ENCODE peak calls at places on chromosomes 6 and 20, in ten cellular contexts. O is uterus; T is neuronal stem cell; L is right cardiac atrium; V is CD8-positive, alpha-beta memory T cell; B is fibroblast of lung; F is mucosa of descending colon; Z is HepG2; J is effector memory CD4-positive, alpha-beta T cell; S is CD8-positive, alpha-beta T cell. G is an unnamed sample.

GRCh38 chr6:141675957-141676356 is 456.8 kb upstream of the GJE1 start:
- DNase-seq in O (no peak), T (no peak), L (no peak), V (no peak), B (peak; percentile 15), F (no peak), Z (no peak), J (no peak), S (no peak), G (no peak)

GRCh38 chr6:158556113-158556512 is 3.8 kb upstream of the TMEM181 start:
- DNase-seq in O (no peak), T (no peak), L (no peak), V (no peak), B (no peak), F (no peak), Z (no peak), J (no peak), S (no peak), G (no peak)

GRCh38 chr20:59631751-59632380 is 27.5 kb downstream of the PHACTR3 start:
- DNase-seq in O (no peak), T (no peak), L (no peak), V (no peak), B (no peak), F (no peak), Z (no peak), J (no peak), S (no peak), G (no peak)

GRCh38 chr20:56630086-56630493 is 984 bp downstream of the TFAP2C start:
- DNase-seq in O (no peak), T (peak; percentile 76), L (peak; percentile 66), V (no peak), B (peak; percentile 72), F (peak; percentile 74), Z (no peak), J (no peak), S (no peak), G (no peak)

GRCh38 chr6:144548525-144548924 is 263.4 kb downstream of the UTRN start:
- DNase-seq in O (no peak), T (no peak), L (no peak), V (no peak), B (no peak), F (no peak), Z (no peak), J (no peak), S (no peak), G (no peak)

GRCh38 chr6:7546832-7547714 is 5.6 kb downstream of the DSP start:
- DNase-seq in O (no peak), T (no peak), L (no peak), V (no peak), B (no peak), F (peak; percentile 45), Z (no peak), J (no peak), S (no peak), G (no peak)

GRCh38 chr20:15122613-15123012 is 785.2 kb upstream of the FLRT3 start:
- DNase-seq in O (no peak), T (no peak), L (no peak), V (no peak), B (no peak), F (no peak), Z (no peak), J (no peak), S (no peak), G (no peak)

GRCh38 chr6:107320126-107320525 is 139.2 kb downstream of the PDSS2 start:
- DNase-seq in O (no peak), T (no peak), L (no peak), V (no peak), B (peak; percentile 70), F (no peak), Z (no peak), J (no peak), S (no peak), G (no peak)

GRCh38 chr6:17138033-17138432 is 36.2 kb downstream of the STMND1 start:
- DNase-seq in O (no peak), T (no peak), L (no peak), V (no peak), B (no peak), F (no peak), Z (no peak), J (no peak), S (no peak), G (no peak)
- H3K9me3 ChIP-seq in O (no peaks in the 10 kb centered on the region), T (peaks cover 5% of the 10 kb centered on the region), L (no peaks in the 10 kb centered on the region), V (no peaks in the 10 kb centered on the region), B (no peaks in the 10 kb centered on the region), F (peaks cover 15% of the 10 kb centered on the region), Z (no peaks in the 10 kb centered on the region), J (no peaks in the 10 kb centered on the region), S (no peaks in the 10 kb centered on the region), G (no peaks in the 10 kb centered on the region)

GRCh38 chr20:30599990-30600389 is 657.5 kb upstream of the DEFB115 start:
- DNase-seq in O (no peak), T (no peak), L (no peak), V (no peak), B (no peak), F (no peak), Z (no peak), J (no peak), S (no peak), G (no peak)
- H3K9me3 ChIP-seq in O (no peaks in the 10 kb centered on the region), T (no peaks in the 10 kb centered on the region), L (no peaks in the 10 kb centered on the region), V (no peaks in the 10 kb centered on the region), B (no peaks in the 10 kb centered on the region), F (no peaks in the 10 kb centered on the region), Z (peaks cover 8% of the 10 kb centered on the region), J (no peaks in the 10 kb centered on the region), S (no peaks in the 10 kb centered on the region), G (no peaks in the 10 kb centered on the region)

DNA sequence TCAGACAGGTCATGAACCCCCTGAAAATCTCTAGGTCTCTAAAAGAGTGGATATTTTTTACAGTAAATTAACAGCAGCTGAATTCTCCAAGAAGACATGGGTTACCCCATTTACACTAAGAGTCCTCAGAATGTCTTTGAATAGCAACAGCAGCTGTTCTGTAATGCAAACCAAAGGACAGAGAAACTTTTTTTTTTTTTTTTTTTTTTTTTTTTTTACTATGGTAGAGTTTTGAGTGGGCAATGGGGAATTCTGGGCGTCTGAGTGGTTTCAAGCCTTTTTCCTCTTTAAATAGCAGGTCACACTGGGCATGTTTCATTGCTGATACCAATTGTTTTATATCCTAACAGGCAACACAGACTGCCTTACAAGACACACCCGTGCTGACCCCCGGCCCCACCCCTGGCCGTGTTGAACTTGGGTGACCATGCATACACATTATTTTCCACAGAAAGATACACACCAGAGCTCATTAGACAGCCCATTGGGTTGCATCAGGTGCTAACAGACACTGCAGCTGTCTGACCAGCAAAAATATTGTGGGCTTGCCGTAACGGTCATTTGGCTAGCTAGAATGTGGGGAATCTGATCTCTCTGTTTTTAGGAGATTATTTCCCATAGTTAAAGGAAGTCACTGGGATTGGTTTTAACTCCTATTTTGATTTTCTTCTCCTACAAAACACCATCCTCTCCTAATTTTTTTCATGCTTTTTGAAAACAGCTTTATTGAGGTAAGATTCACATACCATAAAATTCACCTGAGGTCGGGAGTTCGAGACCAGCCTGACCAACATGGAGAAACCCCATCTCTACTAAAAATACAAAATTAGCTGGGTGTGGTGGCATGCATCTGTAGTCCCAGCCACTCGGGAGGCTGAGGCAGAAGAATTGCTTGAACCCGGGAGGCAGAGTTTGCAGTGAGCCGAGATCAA is 26.7 kb upstream of the IRF4 start:
- DNase-seq in O (no peak), T (no peak), L (peak; percentile 48), V (no peak), B (no peak), F (no peak), Z (no peak), J (no peak), S (no peak), G (no peak)
- H3K9me3 ChIP-seq in O (no peaks in the 10 kb centered on the region), T (no peaks in the 10 kb centered on the region), L (no peaks in the 10 kb centered on the region), V (no peaks in the 10 kb centered on the region), B (no peaks in the 10 kb centered on the region), F (peaks cover 56% of the 10 kb centered on the region), Z (no peaks in the 10 kb centered on the region), J (no peaks in the 10 kb centered on the region), S (no peaks in the 10 kb centered on the region), G (no peaks in the 10 kb centered on the region)

GRCh38 chr6:68677119-68677518 is 42.0 kb downstream of the ADGRB3 start:
- DNase-seq in O (no peak), T (no peak), L (no peak), V (no peak), B (no peak), F (no peak), Z (no peak), J (no peak), S (no peak), G (no peak)
- H3K9me3 ChIP-seq in O (no peaks in the 10 kb centered on the region), T (no peaks in the 10 kb centered on the region), L (no peaks in the 10 kb centered on the region), V (no peaks in the 10 kb centered on the region), B (no peaks in the 10 kb centered on the region), F (no peaks in the 10 kb centered on the region), Z (no peaks in the 10 kb centered on the region), J (no peaks in the 10 kb centered on the region), S (no peaks in the 10 kb centered on the region), G (no peaks in the 10 kb centered on the region)

DNA sequence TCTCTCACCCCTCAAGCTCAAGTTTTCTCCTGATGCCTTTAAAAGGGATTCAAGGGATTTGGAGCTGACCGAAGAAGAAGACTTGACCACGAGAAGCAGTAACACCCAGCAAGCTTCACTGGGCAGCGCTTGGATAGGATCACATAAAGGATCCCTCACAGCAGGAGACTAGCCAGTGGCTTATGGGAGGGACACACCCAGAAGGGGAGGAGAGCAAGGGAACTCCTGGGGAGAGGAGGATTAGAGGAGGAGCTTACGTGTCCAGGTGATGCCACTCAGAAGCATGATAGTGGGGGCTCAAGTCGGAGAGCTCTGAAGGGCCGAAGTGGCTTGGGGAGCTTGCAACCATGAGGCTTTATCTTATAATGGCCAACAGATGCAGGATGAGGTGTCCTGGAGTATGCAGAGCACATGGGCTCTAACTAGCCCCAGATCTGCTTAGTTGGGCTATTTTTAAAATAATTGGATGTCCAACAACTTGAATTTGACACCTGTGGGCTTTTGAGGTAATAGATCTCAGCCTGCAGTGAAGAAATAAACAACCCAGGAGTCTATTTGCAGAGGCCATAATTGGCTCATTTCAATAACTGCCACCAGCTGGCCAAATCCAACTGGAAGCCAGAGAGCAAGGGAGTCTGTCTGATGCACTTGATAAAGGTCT is 137.9 kb upstream of the EXOC2 start:
- DNase-seq in O (no peak), T (no peak), L (no peak), V (no peak), B (no peak), F (no peak), Z (no peak), J (no peak), S (no peak), G (no peak)
- H3K9me3 ChIP-seq in O (no peaks in the 10 kb centered on the region), T (peaks cover 16% of the 10 kb centered on the region), L (peaks cover 2% of the 10 kb centered on the region), V (no peaks in the 10 kb centered on the region), B (no peaks in the 10 kb centered on the region), F (no peaks in the 10 kb centered on the region), Z (peaks cover 4% of the 10 kb centered on the region), J (no peaks in the 10 kb centered on the region), S (no peaks in the 10 kb centered on the region), G (peaks cover 2% of the 10 kb centered on the region)

GRCh38 chr20:30488941-30489601 is 768.4 kb upstream of the DEFB115 start:
- DNase-seq in O (no peak), T (no peak), L (no peak), V (no peak), B (no peak), F (no peak), Z (no peak), J (no peak), S (no peak), G (no peak)
- H3K9me3 ChIP-seq in O (no peaks in the 10 kb centered on the region), T (no peaks in the 10 kb centered on the region), L (no peaks in the 10 kb centered on the region), V (no peaks in the 10 kb centered on the region), B (no peaks in the 10 kb centered on the region), F (peaks cover 61% of the 10 kb centered on the region), Z (peaks cover 72% of the 10 kb centered on the region), J (no peaks in the 10 kb centered on the region), S (no peaks in the 10 kb centered on the region), G (no peaks in the 10 kb centered on the region)